ENCODE peak calls at places on chromosomes 13 and 19, in six cellular contexts. Y is breast epithelium, G is gastrocnemius medialis, I is thyroid gland, O is adrenal gland, F is NB4. Z is an unnamed sample.

GRCh38 chr13:106152047-106152446 is 383.4 kb downstream of the EFNB2 start:
- DNase-seq in Y (no peak), G (no peak), I (no peak), O (no peak), F (no peak), Z (no peak)

GRCh38 chr19:41541990-41542584 is 33.9 kb upstream of the CEACAM21 start:
- DNase-seq in Y (no peak), G (no peak), I (peak), O (peak), F (peak), Z (no peak)

GRCh38 chr13:110850006-110850405 is 64.9 kb downstream of the ANKRD10 start:
- DNase-seq in Y (no peak), G (no peak), I (no peak), O (no peak), F (no peak), Z (no peak)

GRCh38 chr13:31204592-31204991 is 4.8 kb downstream of the B3GLCT start:
- DNase-seq in Y (no peak), G (no peak), I (no peak), O (no peak), F (peak), Z (no peak)

GRCh38 chr13:100110269-100110668 is 21.4 kb downstream of the PCCA start:
- DNase-seq in Y (no peak), G (no peak), I (no peak), O (no peak), F (no peak), Z (no peak)

GRCh38 chr13:81683526-81683925 is 1342.6 kb upstream of the SPRY2 start:
- DNase-seq in Y (no peak), G (no peak), I (no peak), O (no peak), F (no peak), Z (no peak)

GRCh38 chr13:91817250-91817649 is 418.8 kb downstream of the GPC5 start:
- DNase-seq in Y (no peak), G (no peak), I (no peak), O (no peak), F (no peak), Z (no peak)

GRCh38 chr19:48714759-48715261 is 4.7 kb downstream of the MAMSTR start:
- DNase-seq in Y (no peak), G (no peak), I (no peak), O (no peak), F (no peak), Z (no peak)

GRCh38 chr13:97946951-97947588 is 6.4 kb upstream of the IPO5 start:
- DNase-seq in Y (no peak), G (no peak), I (no peak), O (no peak), F (no peak), Z (no peak)

GRCh38 chr19:4369888-4370260 is 26.5 kb downstream of the MPND start:
- DNase-seq in Y (no peak), G (no peak), I (no peak), O (peak), F (no peak), Z (no peak)

GRCh38 chr19:49408816-49409440 is 14.3 kb downstream of the PTH2 start:
- DNase-seq in Y (no peak), G (no peak), I (no peak), O (no peak), F (peak), Z (no peak)

GRCh38 chr13:112928958-112929777 is 39.8 kb upstream of the MCF2L start:
- DNase-seq in Y (no peak), G (no peak), I (no peak), O (peak), F (peak), Z (no peak)

GRCh38 chr13:44052843-44053607 is 173.3 kb downstream of the LACC1 start:
- DNase-seq in Y (no peak), G (no peak), I (peak), O (peak), F (no peak), Z (peak)

GRCh38 chr13:98476106-98476505 is 100.8 kb downstream of the STK24 start:
- DNase-seq in Y (no peak), G (no peak), I (no peak), O (no peak), F (no peak), Z (no peak)

GRCh38 chr13:110476220-110476617 is 85.3 kb downstream of the RAB20 start:
- DNase-seq in Y (no peak), G (no peak), I (no peak), O (no peak), F (no peak), Z (no peak)

GRCh38 chr13:36891752-36892151 is 28.3 kb downstream of the SMAD9 start:
- DNase-seq in Y (no peak), G (no peak), I (no peak), O (no peak), F (no peak), Z (no peak)

GRCh38 chr19:32570081-32570785 is 10.8 kb upstream of the PDCD5 start:
- DNase-seq in Y (peak), G (peak), I (peak), O (peak), F (peak), Z (peak)

GRCh38 chr13:50171585-50172282 is 156.5 kb downstream of the KCNRG start:
- DNase-seq in Y (no peak), G (no peak), I (no peak), O (no peak), F (no peak), Z (no peak)

GRCh38 chr19:49635530-49636229 is 4.3 kb downstream of the RRAS start:
- DNase-seq in Y (no peak), G (no peak), I (no peak), O (no peak), F (peak), Z (no peak)

GRCh38 chr13:32284927-32285632 is 30.1 kb downstream of the ZAR1L start:
- DNase-seq in Y (no peak), G (no peak), I (peak), O (peak), F (no peak), Z (no peak)

GRCh38 chr13:33236021-33236420 is 49.5 kb downstream of the STARD13 start:
- DNase-seq in Y (no peak), G (no peak), I (no peak), O (no peak), F (no peak), Z (no peak)

GRCh38 chr13:48775804-48776203 is 122.1 kb downstream of the CYSLTR2 start:
- DNase-seq in Y (no peak), G (no peak), I (no peak), O (no peak), F (no peak), Z (no peak)

GRCh38 chr13:113809934-113810333 is 50.9 kb downstream of the TMEM255B start:
- DNase-seq in Y (no peak), G (no peak), I (no peak), O (no peak), F (no peak), Z (no peak)

GRCh38 chr13:61084983-61085382 is 330.7 kb downstream of the PCDH20 start:
- DNase-seq in Y (no peak), G (no peak), I (no peak), O (no peak), F (no peak), Z (no peak)

GRCh38 chr13:28429096-28429495 is 65.8 kb downstream of the FLT1 start:
- DNase-seq in Y (no peak), G (no peak), I (no peak), O (no peak), F (no peak), Z (no peak)

GRCh38 chr19:42038675-42039074 is 31.3 kb downstream of the GRIK5 start:
- DNase-seq in Y (no peak), G (peak), I (peak), O (peak), F (no peak), Z (no peak)

GRCh38 chr13:109010912-109011311 is 381.5 kb downstream of the MYO16 start:
- DNase-seq in Y (no peak), G (no peak), I (no peak), O (no peak), F (peak), Z (no peak)

GRCh38 chr19:29527500-29528328 is 1.9 kb downstream of the VSTM2B start:
- DNase-seq in Y (no peak), G (no peak), I (no peak), O (no peak), F (no peak), Z (no peak)

GRCh38 chr13:29359181-29359580 is 236.3 kb downstream of the SLC7A1 start:
- DNase-seq in Y (no peak), G (no peak), I (peak), O (no peak), F (peak), Z (no peak)

GRCh38 chr19:5870986-5871394 is 650 bp upstream of the FUT5 start:
- DNase-seq in Y (no peak), G (no peak), I (no peak), O (no peak), F (no peak), Z (no peak)

GRCh38 chr19:2215281-2215751 is 20.8 kb downstream of the PLEKHJ1 start:
- DNase-seq in Y (no peak), G (no peak), I (no peak), O (no peak), F (no peak), Z (no peak)

GRCh38 chr19:41407271-41407670 is 9.7 kb downstream of the BCKDHA start:
- DNase-seq in Y (no peak), G (no peak), I (peak), O (no peak), F (peak), Z (no peak)

GRCh38 chr13:77836423-77836822 is 82.2 kb downstream of the EDNRB start:
- DNase-seq in Y (no peak), G (no peak), I (no peak), O (no peak), F (peak), Z (no peak)

GRCh38 chr13:18946738-18947137 is 234.9 kb downstream of the TUBA3C start:
- DNase-seq in Y (no peak), G (no peak), I (no peak), O (peak), F (no peak), Z (no peak)

GRCh38 chr13:42497798-42498197 is 76.2 kb upstream of the TNFSF11 start:
- DNase-seq in Y (no peak), G (no peak), I (no peak), O (no peak), F (peak), Z (no peak)

GRCh38 chr19:47711652-47712239 is 1.5 kb upstream of the EHD2 start:
- DNase-seq in Y (no peak), G (no peak), I (no peak), O (no peak), F (peak), Z (no peak)

GRCh38 chr19:47719047-47719885 is 6.0 kb downstream of the EHD2 start:
- DNase-seq in Y (peak), G (peak), I (peak), O (peak), F (peak), Z (peak)

GRCh38 chr19:47716270-47716937 is 3.2 kb downstream of the EHD2 start:
- DNase-seq in Y (no peak), G (no peak), I (no peak), O (peak), F (peak), Z (no peak)

GRCh38 chr19:47714339-47714738 is 1.1 kb downstream of the EHD2 start:
- DNase-seq in Y (no peak), G (no peak), I (no peak), O (no peak), F (no peak), Z (no peak)

DNA sequence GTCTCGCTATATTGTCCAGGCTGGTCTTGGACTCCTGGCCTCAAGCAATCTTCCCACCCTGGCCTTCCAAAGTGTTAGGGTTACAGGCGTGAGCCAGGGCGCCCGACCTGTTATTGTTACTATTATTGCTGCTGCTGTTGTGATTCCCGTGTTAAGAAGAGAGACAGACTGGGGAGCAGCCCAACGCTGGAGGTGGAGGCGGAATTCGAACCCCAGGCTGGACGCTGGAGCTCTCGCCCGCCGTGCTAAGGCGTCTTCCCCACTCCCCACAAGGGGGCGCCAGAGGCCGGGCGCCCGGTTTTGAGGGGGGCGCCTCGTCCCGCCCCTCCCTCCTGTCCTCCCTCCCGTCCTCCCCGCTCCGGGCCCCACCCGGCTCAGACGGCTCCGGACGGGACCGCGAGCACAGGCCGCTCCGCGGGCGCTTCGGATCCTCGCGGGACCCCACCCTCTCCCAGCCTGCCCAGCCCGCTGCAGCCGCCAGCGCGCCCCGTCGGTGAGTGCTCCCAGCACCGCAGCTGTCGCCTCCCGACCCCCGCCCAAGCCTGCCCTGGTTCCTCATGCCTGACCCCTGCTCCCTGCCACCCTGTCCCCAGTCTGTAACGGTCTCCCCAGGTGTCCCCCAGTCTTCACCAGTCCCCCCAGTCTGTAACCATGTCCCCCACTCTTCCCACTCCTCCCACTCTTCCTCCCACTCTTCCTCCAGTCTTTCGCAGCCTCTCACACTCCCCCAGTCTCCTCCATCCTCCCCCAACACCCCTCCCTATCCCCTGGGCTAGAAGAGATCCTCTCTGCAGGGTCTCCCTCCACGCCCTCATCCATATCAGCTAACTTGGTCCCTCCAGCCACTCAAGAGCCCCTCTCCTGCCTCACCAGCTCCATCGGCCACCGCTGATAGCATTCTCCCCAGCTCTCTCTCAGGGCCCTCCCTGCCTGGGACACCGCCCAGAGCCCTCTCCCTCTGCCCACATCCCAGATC is at the start of gene EHD2:
- DNase-seq in Y (peak), G (no peak), I (peak), O (peak), F (peak), Z (peak)
- TF ChIP-seq POLR2A in Y (no peak), G (peak), I (peak), O (peak), F (no peak), Z (peak)

DNA sequence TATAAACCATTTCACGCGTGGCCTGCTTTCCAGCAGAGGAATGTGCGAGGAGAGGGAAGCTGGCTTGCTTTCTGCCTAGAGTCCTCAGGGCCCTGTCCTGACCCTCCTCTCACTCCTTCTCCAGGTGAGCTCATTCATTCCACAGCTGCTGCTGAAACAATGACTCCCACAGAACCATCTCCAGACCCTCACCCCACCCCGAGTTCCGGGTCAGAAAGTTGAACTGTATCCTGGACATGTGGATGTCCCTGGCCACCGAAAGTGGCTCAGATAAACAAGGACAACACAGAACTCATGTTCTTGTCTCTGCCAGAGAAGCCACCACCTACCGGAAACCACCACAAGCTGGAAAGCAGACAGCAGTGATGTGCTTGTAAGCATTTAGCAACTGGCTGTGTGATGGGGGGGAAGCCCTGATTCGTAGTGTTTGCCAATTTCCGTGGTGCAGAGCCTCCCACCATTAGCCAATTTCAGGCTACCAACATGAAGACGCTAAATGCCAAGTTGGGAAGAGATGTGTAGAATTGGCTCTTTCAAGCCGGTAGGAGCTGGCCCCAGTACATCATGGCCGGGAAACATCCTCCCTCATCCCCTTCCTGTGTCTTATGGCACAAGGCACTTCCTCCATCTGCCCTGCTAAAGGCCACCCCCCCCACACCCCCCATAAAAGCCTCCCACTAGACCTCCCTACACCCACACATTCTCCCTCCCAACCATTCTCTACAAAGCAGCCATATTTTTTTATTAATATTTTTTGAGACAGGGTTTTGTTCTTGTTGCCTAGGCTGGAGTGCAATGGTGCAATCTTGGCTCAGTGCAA is 5.0 kb downstream of the SYCE2 start:
- DNase-seq in Y (no peak), G (no peak), I (peak), O (no peak), F (peak), Z (no peak)
- TF ChIP-seq POLR2A in Y (no peak), G (no peak), I (no peak), O (no peak), F (peak), Z (no peak)

DNA sequence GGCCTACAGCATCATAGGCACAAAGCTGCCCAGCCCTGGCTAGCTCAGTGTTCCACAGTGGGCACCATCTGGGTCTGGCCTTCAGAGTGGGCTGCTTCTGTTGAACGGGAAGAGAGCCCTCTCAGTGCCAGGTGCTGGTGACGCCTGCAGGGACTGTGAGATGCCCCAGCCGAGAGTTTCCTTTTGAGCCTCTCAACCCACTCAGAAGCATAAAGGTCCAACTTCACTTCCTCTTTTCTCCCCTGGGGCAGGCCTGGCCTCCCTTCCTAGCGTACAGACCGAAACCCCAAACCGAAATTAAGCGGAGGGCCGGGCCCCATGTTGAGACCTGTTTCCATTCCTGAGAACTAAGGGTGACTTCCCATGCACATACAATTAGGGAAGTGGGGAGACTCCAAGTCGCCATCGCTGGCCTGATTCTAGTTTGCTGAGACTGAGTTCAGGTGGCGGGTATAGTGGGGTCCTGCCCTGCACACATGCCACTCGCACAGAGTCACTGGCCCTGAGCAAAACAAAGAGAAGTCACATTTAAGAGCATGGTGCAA is 6.9 kb downstream of the RAB8A start:
- DNase-seq in Y (no peak), G (no peak), I (no peak), O (peak), F (peak), Z (no peak)
- TF ChIP-seq POLR2A in Y (no peak), G (no peak), I (no peak), O (no peak), F (no peak), Z (no peak)

DNA sequence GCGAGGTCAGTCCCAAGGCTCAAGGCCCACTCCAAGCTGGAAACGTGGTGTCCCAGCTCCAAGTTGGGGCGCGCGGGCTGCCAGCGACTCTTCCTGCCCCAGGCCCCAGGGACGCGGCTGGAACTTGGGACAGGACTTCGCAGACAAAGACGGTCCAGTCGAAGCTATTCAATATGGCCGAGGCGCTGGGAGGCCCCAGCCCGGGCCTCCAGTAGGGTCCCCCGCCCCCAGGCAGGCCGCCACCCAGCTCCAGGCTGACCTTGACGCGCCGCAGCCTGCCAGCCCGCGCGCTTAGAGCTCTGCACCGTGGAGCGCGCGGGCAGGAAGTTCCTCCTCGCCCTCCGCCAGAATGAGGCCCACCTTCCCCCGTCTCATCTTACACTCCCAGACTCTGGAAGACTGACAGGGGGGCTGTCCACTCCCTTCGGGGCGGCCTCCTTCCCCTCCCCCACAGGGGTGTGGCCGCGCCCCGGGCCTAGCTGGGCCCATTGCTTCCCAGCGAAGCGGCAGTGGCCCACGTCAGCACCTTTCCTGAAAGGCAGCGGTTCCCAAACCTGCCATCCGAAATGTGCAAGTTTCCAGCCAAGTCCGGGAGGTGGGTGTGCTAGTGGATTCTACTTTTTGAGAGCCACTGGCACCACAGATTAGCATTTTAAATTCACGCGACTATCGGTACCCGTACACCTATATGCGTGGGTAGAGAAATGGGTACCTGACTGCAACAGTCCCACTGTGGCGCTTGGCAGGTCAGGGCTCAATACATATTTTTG is at the start of gene CCDC8:
- DNase-seq in Y (peak), G (peak), I (peak), O (peak), F (peak), Z (peak)
- TF ChIP-seq POLR2A in Y (peak), G (peak), I (peak), O (peak), F (peak), Z (peak)

GRCh38 chr13:104140557-104140956 is 1074.3 kb upstream of the SLC10A2 start:
- DNase-seq in Y (no peak), G (no peak), I (no peak), O (no peak), F (no peak), Z (no peak)
- TF ChIP-seq POLR2A in Y (no peak), G (no peak), I (no peak), O (no peak), F (no peak), Z (no peak)

Z was measured in ovary.